ENCODE peak calls at places on chromosomes 2 and 18, in four cellular contexts. One of them, this sample, is unnamed.

GRCh38 chr2:151156431-151156830 is 105.2 kb downstream of the RBM43 start:
- DNase-seq in activated naive CD4-positive, alpha-beta T cell treated with anti-CD3 and anti-CD28 coated beads for 36 hours: no peak
- DNase-seq in GM12891: no peak
- DNase-seq in HuH-7.5: no peak
- DNase-seq in this sample: no peak

GRCh38 chr2:30095402-30095801 is 51.4 kb upstream of the YPEL5 start:
- DNase-seq in activated naive CD4-positive, alpha-beta T cell treated with anti-CD3 and anti-CD28 coated beads for 36 hours: no peak
- DNase-seq in GM12891: no peak
- DNase-seq in HuH-7.5: no peak
- DNase-seq in this sample: no peak

GRCh38 chr2:134764164-134764563 is 45.4 kb upstream of the TMEM163 start:
- DNase-seq in activated naive CD4-positive, alpha-beta T cell treated with anti-CD3 and anti-CD28 coated beads for 36 hours: no peak
- DNase-seq in HuH-7.5: no peak
- DNase-seq in GM12891: no peak
- DNase-seq in this sample: no peak

GRCh38 chr2:26687785-26688184 is 4.7 kb upstream of the KCNK3 start:
- DNase-seq in activated naive CD4-positive, alpha-beta T cell treated with anti-CD3 and anti-CD28 coated beads for 36 hours: no peak
- DNase-seq in GM12891: no peak
- DNase-seq in HuH-7.5: no peak
- DNase-seq in this sample: no peak

GRCh38 chr18:10579079-10579867 is 53.4 kb downstream of the NAPG start:
- DNase-seq in HuH-7.5: no peak
- DNase-seq in activated naive CD4-positive, alpha-beta T cell treated with anti-CD3 and anti-CD28 coated beads for 36 hours: no peak
- DNase-seq in GM12891: no peak
- DNase-seq in this sample: no peak

GRCh38 chr2:217955881-217956493 is 46.8 kb downstream of the TNS1 start:
- DNase-seq in GM12891: no peak
- DNase-seq in HuH-7.5: no peak
- DNase-seq in activated naive CD4-positive, alpha-beta T cell treated with anti-CD3 and anti-CD28 coated beads for 36 hours: no peak
- DNase-seq in this sample: no peak

GRCh38 chr18:22337311-22337710 is 80.4 kb downstream of the CTAGE1 start:
- DNase-seq in GM12891: no peak
- DNase-seq in HuH-7.5: no peak
- DNase-seq in activated naive CD4-positive, alpha-beta T cell treated with anti-CD3 and anti-CD28 coated beads for 36 hours: no peak
- DNase-seq in this sample: no peak

GRCh38 chr2:230619471-230619870 is 93.2 kb upstream of the CAB39 start:
- DNase-seq in HuH-7.5: no peak
- DNase-seq in activated naive CD4-positive, alpha-beta T cell treated with anti-CD3 and anti-CD28 coated beads for 36 hours: no peak
- DNase-seq in GM12891: no peak
- DNase-seq in this sample: no peak

GRCh38 chr18:78814766-78815165 is 164.9 kb upstream of the SALL3 start:
- DNase-seq in GM12891: no peak
- DNase-seq in HuH-7.5: no peak
- DNase-seq in activated naive CD4-positive, alpha-beta T cell treated with anti-CD3 and anti-CD28 coated beads for 36 hours: no peak
- DNase-seq in this sample: no peak

GRCh38 chr2:9297807-9298206 is 91.2 kb downstream of the ASAP2 start:
- DNase-seq in HuH-7.5: no peak
- DNase-seq in activated naive CD4-positive, alpha-beta T cell treated with anti-CD3 and anti-CD28 coated beads for 36 hours: no peak
- DNase-seq in GM12891: no peak
- DNase-seq in this sample: no peak

GRCh38 chr2:69026026-69026425 is 13.0 kb downstream of the ANTXR1 start:
- DNase-seq in HuH-7.5: peak
- DNase-seq in activated naive CD4-positive, alpha-beta T cell treated with anti-CD3 and anti-CD28 coated beads for 36 hours: peak
- DNase-seq in GM12891: no peak
- DNase-seq in this sample: peak

GRCh38 chr2:42901076-42901645 is 108.8 kb upstream of the HAAO start:
- DNase-seq in HuH-7.5: no peak
- DNase-seq in GM12891: no peak
- DNase-seq in activated naive CD4-positive, alpha-beta T cell treated with anti-CD3 and anti-CD28 coated beads for 36 hours: no peak
- DNase-seq in this sample: no peak

GRCh38 chr2:44954902-44955592 is 13.5 kb downstream of the SIX3 start:
- DNase-seq in activated naive CD4-positive, alpha-beta T cell treated with anti-CD3 and anti-CD28 coated beads for 36 hours: no peak
- DNase-seq in HuH-7.5: no peak
- DNase-seq in GM12891: no peak
- DNase-seq in this sample: no peak

GRCh38 chr2:38178556-38179419 is 102.8 kb upstream of the CYP1B1 start:
- DNase-seq in activated naive CD4-positive, alpha-beta T cell treated with anti-CD3 and anti-CD28 coated beads for 36 hours: no peak
- DNase-seq in GM12891: no peak
- DNase-seq in HuH-7.5: no peak
- DNase-seq in this sample: no peak

GRCh38 chr2:101012706-101013181 is 10.7 kb downstream of the RPL31 start:
- DNase-seq in activated naive CD4-positive, alpha-beta T cell treated with anti-CD3 and anti-CD28 coated beads for 36 hours: peak
- DNase-seq in GM12891: no peak
- DNase-seq in HuH-7.5: no peak
- DNase-seq in this sample: peak

GRCh38 chr18:79529296-79529695 is 133.6 kb downstream of the NFATC1 start:
- DNase-seq in activated naive CD4-positive, alpha-beta T cell treated with anti-CD3 and anti-CD28 coated beads for 36 hours: no peak
- DNase-seq in HuH-7.5: no peak
- DNase-seq in GM12891: no peak
- DNase-seq in this sample: no peak

GRCh38 chr2:174597347-174598047 is at the start of gene WIPF1:
- DNase-seq in GM12891: no peak
- DNase-seq in HuH-7.5: no peak
- DNase-seq in activated naive CD4-positive, alpha-beta T cell treated with anti-CD3 and anti-CD28 coated beads for 36 hours: peak
- DNase-seq in this sample: peak

GRCh38 chr2:37916512-37917082 is 8.5 kb upstream of the RMDN2 start:
- DNase-seq in HuH-7.5: no peak
- DNase-seq in activated naive CD4-positive, alpha-beta T cell treated with anti-CD3 and anti-CD28 coated beads for 36 hours: no peak
- DNase-seq in GM12891: no peak
- DNase-seq in this sample: no peak